ENCODE peak calls at places on chromosomes 1 and 21, in four cellular contexts. J is astrocyte, Y is H1, I is pancreas. P is an unnamed sample.

GRCh38 chr1:36133484-36133883 is 8.5 kb upstream of the COL8A2 start:
- DNase-seq in I (peak), J (peak), Y (no peak), P (peak)

GRCh38 chr1:231106347-231106746 is 55.5 kb upstream of the TRIM67 start:
- DNase-seq in J (peak), Y (no peak), I (no peak), P (peak)

GRCh38 chr1:116510361-116510760 is 60.5 kb downstream of the CD58 start:
- DNase-seq in I (no peak), Y (no peak), J (no peak), P (no peak)

GRCh38 chr1:40876891-40877290 is 14.7 kb upstream of the CITED4 start:
- DNase-seq in J (peak), Y (no peak), I (no peak), P (peak)

GRCh38 chr21:43211085-43212071 is 42.6 kb downstream of the CRYAA start:
- DNase-seq in Y (no peak), I (peak), J (no peak), P (no peak)

GRCh38 chr1:10788592-10789006 is 7.8 kb downstream of the CASZ1 start:
- DNase-seq in Y (peak), I (peak), J (no peak), P (no peak)

GRCh38 chr1:145845144-145845513 is 301 bp upstream of the NUDT17 start:
- DNase-seq in I (no peak), Y (no peak), J (no peak), P (no peak)

GRCh38 chr1:35062518-35063196 is 16.5 kb upstream of the ZMYM1 start:
- DNase-seq in Y (no peak), J (peak), I (no peak), P (no peak)

GRCh38 chr1:24179251-24179895 is 7.7 kb downstream of the IFNLR1 start:
- DNase-seq in I (peak), Y (no peak), J (no peak), P (no peak)

GRCh38 chr1:156691216-156691615 is 14.0 kb upstream of the NES start:
- DNase-seq in I (no peak), Y (peak), J (no peak), P (no peak)

GRCh38 chr1:13764933-13765332 is 64.9 kb downstream of the PRDM2 start:
- DNase-seq in I (no peak), J (no peak), Y (no peak), P (no peak)

GRCh38 chr1:219144659-219145313 is 28.9 kb upstream of the LYPLAL1 start:
- DNase-seq in J (no peak), I (no peak), Y (no peak), P (no peak)

GRCh38 chr1:39990428-39990827 is 35.5 kb downstream of the MFSD2A start:
- DNase-seq in Y (no peak), I (no peak), J (no peak), P (no peak)

GRCh38 chr1:59678809-59679228 is 135.9 kb upstream of the HOOK1 start:
- DNase-seq in J (peak), I (no peak), Y (no peak), P (peak)

GRCh38 chr1:161506336-161507223 is 1.3 kb downstream of the FCGR2A start:
- DNase-seq in J (no peak), Y (no peak), I (peak), P (peak)

GRCh38 chr1:48870596-48870995 is 93.9 kb upstream of the BEND5 start:
- DNase-seq in Y (no peak), I (no peak), J (no peak), P (no peak)

GRCh38 chr1:100611086-100611485 is 73.1 kb downstream of the GPR88 start:
- DNase-seq in J (no peak), I (no peak), Y (no peak), P (no peak)

GRCh38 chr1:93669369-93669768 is 12.3 kb downstream of the BCAR3 start:
- DNase-seq in I (no peak), Y (no peak), J (peak), P (peak)

GRCh38 chr1:69967245-69967766 is 238.1 kb downstream of the LRRC40 start:
- DNase-seq in Y (no peak), I (no peak), J (no peak), P (peak)

GRCh38 chr1:243495032-243495431 is 239.2 kb downstream of the SDCCAG8 start:
- DNase-seq in I (no peak), J (no peak), Y (no peak), P (no peak)

GRCh38 chr1:51558375-51558924 is 39.4 kb upstream of the EPS15 start:
- DNase-seq in I (no peak), Y (no peak), J (peak), P (peak)

GRCh38 chr1:178133291-178133989 is 39.5 kb downstream of the RASAL2 start:
- DNase-seq in Y (no peak), J (peak), I (no peak), P (no peak)

GRCh38 chr1:1003618-1004419 is 3.9 kb upstream of the HES4 start:
- DNase-seq in Y (no peak), I (no peak), J (no peak), P (no peak)

GRCh38 chr1:231933711-231934626 is 307.4 kb downstream of the DISC1 start:
- DNase-seq in J (no peak), Y (no peak), I (no peak), P (no peak)

GRCh38 chr1:43843684-43844083 is 89.9 kb upstream of the ARTN start:
- DNase-seq in I (no peak), J (no peak), Y (no peak), P (no peak)

GRCh38 chr1:184163674-184164470 is 112.3 kb downstream of the TSEN15 start:
- DNase-seq in Y (no peak), J (peak), I (no peak), P (peak)

GRCh38 chr1:178262101-178262500 is 168.2 kb downstream of the RASAL2 start:
- DNase-seq in I (no peak), J (peak), Y (no peak), P (peak)

GRCh38 chr1:2001773-2002411 is 1.7 kb downstream of the CFAP74 start:
- DNase-seq in J (no peak), Y (no peak), I (no peak), P (no peak)

GRCh38 chr1:24992124-24992760 is 62.2 kb upstream of the RUNX3 start:
- DNase-seq in J (no peak), I (no peak), Y (no peak), P (no peak)

GRCh38 chr1:234553241-234554156 is 56.5 kb downstream of the IRF2BP2 start:
- DNase-seq in I (no peak), Y (no peak), J (peak), P (peak)

GRCh38 chr21:43281661-43282357 is 113.0 kb downstream of the CRYAA start:
- DNase-seq in I (no peak), J (no peak), Y (no peak), P (no peak)

GRCh38 chr1:245754463-245754961 is 599.7 kb downstream of the KIF26B start:
- DNase-seq in J (no peak), Y (no peak), I (no peak), P (no peak)

GRCh38 chr21:45403825-45404725 is 890 bp upstream of the COL18A1 start:
- DNase-seq in Y (no peak), I (no peak), J (peak), P (peak)

GRCh38 chr1:214331827-214332423 is 51.0 kb downstream of the SMYD2 start:
- DNase-seq in J (no peak), I (no peak), Y (peak), P (no peak)

GRCh38 chr21:37821791-37822450 is 94.3 kb downstream of the KCNJ6 start:
- DNase-seq in I (no peak), J (no peak), Y (no peak), P (no peak)

GRCh38 chr1:33383489-33383888 is 47.4 kb downstream of the PHC2 start:
- DNase-seq in J (no peak), Y (no peak), I (no peak), P (no peak)

GRCh38 chr1:116496898-116497297 is 73.9 kb downstream of the CD58 start:
- DNase-seq in I (no peak), J (no peak), Y (no peak), P (no peak)

GRCh38 chr1:228463559-228464455 is 23.4 kb upstream of the RNF187 start:
- DNase-seq in Y (peak), J (no peak), I (no peak), P (no peak)

GRCh38 chr1:42860339-42861013 is 14.1 kb downstream of the ZNF691 start:
- DNase-seq in I (no peak), J (no peak), Y (no peak), P (no peak)

GRCh38 chr1:165444897-165445370 is at the start of gene RXRG:
- DNase-seq in Y (peak), I (no peak), J (no peak), P (peak)
- H3K4me3 ChIP-seq in Y (peak), I (peak), J (no peak), P (no peak)

GRCh38 chr1:54246097-54246721 is 46.2 kb downstream of the MRPL37 start:
- DNase-seq in Y (no peak), J (no peak), I (no peak), P (no peak)
- TF ChIP-seq CTCF in Y (no peak), J (no peak), I (no peak), P (no peak)

GRCh38 chr1:77776007-77776725 is 3.3 kb upstream of the MIGA1 start:
- DNase-seq in J (peak), Y (no peak), I (no peak), P (no peak)

GRCh38 chr1:77783141-77783540 is 3.7 kb downstream of the MIGA1 start:
- DNase-seq in I (no peak), Y (no peak), J (no peak), P (no peak)

GRCh38 chr1:77779529-77780281 is at the start of gene MIGA1:
- DNase-seq in I (peak), Y (peak), J (peak), P (peak)

GRCh38 chr1:77781683-77782082 is 2.2 kb downstream of the MIGA1 start:
- DNase-seq in J (no peak), I (no peak), Y (no peak), P (no peak)
- H3K4me3 ChIP-seq in J (no peak), I (no peak), Y (no peak), P (no peak)

GRCh38 chr1:61142726-61143500 is 60.6 kb downstream of the NFIA start:
- DNase-seq in Y (no peak), I (peak), J (no peak), P (peak)

GRCh38 chr1:61139324-61140055 is 57.1 kb downstream of the NFIA start:
- DNase-seq in I (no peak), J (peak), Y (no peak), P (peak)

GRCh38 chr1:61140056-61140549 is 57.7 kb downstream of the NFIA start:
- DNase-seq in I (no peak), J (no peak), Y (no peak), P (no peak)

GRCh38 chr1:61141288-61142044 is 59.1 kb downstream of the NFIA start:
- DNase-seq in J (peak), I (no peak), Y (no peak), P (peak)

GRCh38 chr1:61140778-61141177 is 58.4 kb downstream of the NFIA start:
- DNase-seq in I (no peak), J (no peak), Y (no peak), P (no peak)
- TF ChIP-seq CTCF in I (no peak), J (no peak), Y (no peak), P (no peak)

GRCh38 chr1:62689524-62689923 is 1.3 kb upstream of the DOCK7 start:
- DNase-seq in J (peak), Y (no peak), I (no peak), P (peak)
- H3K4me3 ChIP-seq in J (peak), Y (no peak), I (no peak), P (no peak)

GRCh38 chr1:71850936-71851335 is 431.4 kb downstream of the NEGR1 start:
- DNase-seq in J (peak), Y (no peak), I (no peak), P (peak)

GRCh38 chr1:71853391-71853790 is 428.9 kb downstream of the NEGR1 start:
- DNase-seq in J (no peak), I (no peak), Y (no peak), P (no peak)

GRCh38 chr1:71850515-71850914 is 431.8 kb downstream of the NEGR1 start:
- DNase-seq in I (no peak), J (no peak), Y (no peak), P (no peak)
- TF ChIP-seq CTCF in I (no peak), J (no peak), Y (no peak), P (no peak)

GRCh38 chr1:19644761-19645543 is 841 bp downstream of the NBL1 start:
- DNase-seq in I (no peak), J (no peak), Y (peak), P (no peak)

GRCh38 chr1:19640363-19641316 is 3.5 kb upstream of the NBL1 start:
- DNase-seq in Y (peak), J (no peak), I (no peak), P (no peak)

GRCh38 chr1:19643602-19644419 is at the start of gene NBL1:
- DNase-seq in Y (peak), J (peak), I (no peak), P (peak)

GRCh38 chr1:19644422-19644760 is 280 bp downstream of the NBL1 start:
- DNase-seq in I (no peak), Y (no peak), J (no peak), P (no peak)

GRCh38 chr1:19643113-19643512 is 998 bp upstream of the NBL1 start:
- DNase-seq in J (no peak), I (no peak), Y (no peak), P (peak)
- H3K4me3 ChIP-seq in J (peak), I (peak), Y (no peak), P (peak)

DNA sequence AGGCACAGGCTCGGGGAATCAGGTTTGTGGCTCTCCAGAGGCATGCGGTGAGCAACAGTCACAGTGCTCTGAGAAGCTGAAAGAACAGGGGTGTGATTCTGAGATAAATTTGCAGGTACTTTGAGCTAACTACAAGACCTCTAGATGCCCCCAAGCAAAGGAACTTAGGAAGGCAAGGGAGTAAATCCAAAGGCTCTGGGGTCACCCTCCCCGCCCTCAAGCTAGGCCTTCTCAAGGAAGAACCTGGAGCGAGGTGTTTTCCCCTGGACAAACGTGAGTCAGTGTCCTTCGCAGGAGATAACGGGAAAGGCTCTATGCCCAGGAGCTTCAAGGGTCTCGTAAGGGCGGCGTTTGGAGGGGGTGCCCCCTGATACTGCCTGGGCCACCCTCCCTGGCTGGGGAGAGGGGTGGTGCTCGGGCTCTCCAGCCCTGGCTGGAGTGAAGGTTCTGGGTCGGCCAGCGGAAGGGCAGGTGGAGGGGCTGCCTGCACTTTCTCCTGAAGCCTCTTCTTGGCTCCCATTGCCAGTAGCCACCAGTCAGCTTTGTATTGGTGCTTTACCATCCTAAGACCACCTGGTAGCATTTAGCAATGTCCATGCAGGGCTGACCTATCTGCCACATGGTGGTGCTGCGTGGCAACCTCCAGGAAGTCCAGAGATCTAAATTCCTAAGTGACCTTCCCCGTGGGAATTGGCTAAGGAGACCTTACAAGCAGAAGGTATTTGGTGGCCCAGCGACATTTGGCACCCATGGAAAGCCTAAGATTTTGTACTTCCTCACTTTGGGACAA is 44.0 kb downstream of the GPR161 start:
- DNase-seq in J (no peak), Y (no peak), I (no peak), P (peak)
- TF ChIP-seq CTCF in J (no peak), Y (peak), I (peak), P (peak)

P was measured in AG10803.